ENCODE peak calls at places on chromosomes 5 and 9, in six cellular contexts. One of them, this sample, is unnamed. For H3K4me1 and H3K36me3, the result is how much of the 10 kb centered on the place peaks cover.

GRCh38 chr9:116027096-116027495 is 126.5 kb upstream of the PAPPA start:
- DNase-seq in esophagus muscularis mucosa: no peak
- DNase-seq in ovary: no peak
- DNase-seq in sigmoid colon: no peak
- DNase-seq in stomach: no peak
- DNase-seq in HepG2: no peak
- DNase-seq in this sample: no peak

GRCh38 chr5:133824661-133825254 is 143.7 kb downstream of the C5orf15 start:
- DNase-seq in sigmoid colon: no peak
- DNase-seq in esophagus muscularis mucosa: no peak
- DNase-seq in ovary: no peak
- DNase-seq in stomach: no peak
- DNase-seq in HepG2: no peak
- DNase-seq in this sample: no peak

GRCh38 chr5:140641716-140642115 is 2.5 kb downstream of the TMCO6 start:
- DNase-seq in HepG2: no peak
- DNase-seq in stomach: no peak
- DNase-seq in sigmoid colon: no peak
- DNase-seq in esophagus muscularis mucosa: no peak
- DNase-seq in ovary: no peak
- DNase-seq in this sample: no peak

GRCh38 chr5:95846554-95847260 is 24.2 kb upstream of the GLRX start:
- DNase-seq in esophagus muscularis mucosa: no peak
- DNase-seq in ovary: peak
- DNase-seq in sigmoid colon: peak
- DNase-seq in HepG2: peak
- DNase-seq in stomach: peak
- DNase-seq in this sample: peak

GRCh38 chr5:124889522-124889828 is 143.0 kb upstream of the ZNF608 start:
- DNase-seq in stomach: no peak
- DNase-seq in ovary: no peak
- DNase-seq in sigmoid colon: no peak
- DNase-seq in HepG2: no peak
- DNase-seq in esophagus muscularis mucosa: no peak
- DNase-seq in this sample: no peak

GRCh38 chr5:135211791-135212190 is 177.8 kb upstream of the PITX1 start:
- DNase-seq in sigmoid colon: no peak
- DNase-seq in HepG2: no peak
- DNase-seq in ovary: no peak
- DNase-seq in esophagus muscularis mucosa: no peak
- DNase-seq in stomach: peak
- DNase-seq in this sample: no peak

GRCh38 chr5:126189862-126190261 is 233.3 kb upstream of the GRAMD2B start:
- DNase-seq in sigmoid colon: no peak
- DNase-seq in ovary: no peak
- DNase-seq in stomach: no peak
- DNase-seq in HepG2: no peak
- DNase-seq in esophagus muscularis mucosa: no peak
- DNase-seq in this sample: no peak

GRCh38 chr5:177241768-177242167 is 61.8 kb downstream of the RAB24 start:
- DNase-seq in HepG2: no peak
- DNase-seq in stomach: no peak
- DNase-seq in ovary: no peak
- DNase-seq in sigmoid colon: no peak
- DNase-seq in esophagus muscularis mucosa: no peak
- DNase-seq in this sample: no peak

GRCh38 chr9:92373167-92373566 is 31.2 kb downstream of the OGN start:
- DNase-seq in ovary: no peak
- DNase-seq in sigmoid colon: no peak
- DNase-seq in stomach: no peak
- DNase-seq in esophagus muscularis mucosa: no peak
- DNase-seq in HepG2: no peak
- DNase-seq in this sample: no peak

GRCh38 chr9:123686131-123686848 is 243.6 kb downstream of the DENND1A start:
- DNase-seq in HepG2: no peak
- DNase-seq in sigmoid colon: no peak
- DNase-seq in ovary: no peak
- DNase-seq in stomach: no peak
- DNase-seq in esophagus muscularis mucosa: no peak
- DNase-seq in this sample: peak

DNA sequence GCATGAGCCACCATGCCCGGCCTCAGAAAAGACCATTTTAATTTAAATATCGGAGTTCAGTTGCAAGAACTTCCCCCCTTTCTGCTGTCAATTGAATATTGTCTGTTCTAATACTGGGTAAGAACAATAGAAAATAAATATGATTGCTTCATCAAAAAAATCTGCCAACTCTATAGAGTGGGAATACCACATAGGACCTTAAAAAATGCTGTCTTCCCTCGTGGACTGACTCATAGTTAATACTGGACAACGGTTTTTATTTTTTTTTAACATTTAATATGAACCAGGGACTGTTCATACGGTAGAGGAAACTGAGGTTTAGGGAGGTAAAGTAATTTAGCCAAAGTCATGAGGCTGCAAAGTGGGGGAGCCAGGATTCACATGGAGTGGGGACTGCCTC is 9.7 kb downstream of the ZNF462 start:
- DNase-seq in esophagus muscularis mucosa: no peak
- DNase-seq in sigmoid colon: no peak
- DNase-seq in HepG2: no peak
- DNase-seq in stomach: no peak
- DNase-seq in ovary: no peak
- DNase-seq in this sample: no peak
- H3K4me1 ChIP-seq in esophagus muscularis mucosa: half or more
- H3K4me1 ChIP-seq in sigmoid colon: half or more
- H3K4me1 ChIP-seq in HepG2: under half
- H3K4me1 ChIP-seq in stomach: under half
- H3K4me1 ChIP-seq in ovary: under half
- H3K4me1 ChIP-seq in this sample: under half

GRCh38 chr9:70076678-70077077 is 33.0 kb downstream of the MAMDC2 start:
- DNase-seq in esophagus muscularis mucosa: no peak
- DNase-seq in HepG2: no peak
- DNase-seq in stomach: no peak
- DNase-seq in sigmoid colon: peak
- DNase-seq in ovary: no peak
- DNase-seq in this sample: no peak
- H3K36me3 ChIP-seq in esophagus muscularis mucosa: under half
- H3K36me3 ChIP-seq in HepG2: under half
- H3K36me3 ChIP-seq in stomach: under half
- H3K36me3 ChIP-seq in sigmoid colon: under half
- H3K36me3 ChIP-seq in ovary: under half
- H3K36me3 ChIP-seq in this sample: under half

DNA sequence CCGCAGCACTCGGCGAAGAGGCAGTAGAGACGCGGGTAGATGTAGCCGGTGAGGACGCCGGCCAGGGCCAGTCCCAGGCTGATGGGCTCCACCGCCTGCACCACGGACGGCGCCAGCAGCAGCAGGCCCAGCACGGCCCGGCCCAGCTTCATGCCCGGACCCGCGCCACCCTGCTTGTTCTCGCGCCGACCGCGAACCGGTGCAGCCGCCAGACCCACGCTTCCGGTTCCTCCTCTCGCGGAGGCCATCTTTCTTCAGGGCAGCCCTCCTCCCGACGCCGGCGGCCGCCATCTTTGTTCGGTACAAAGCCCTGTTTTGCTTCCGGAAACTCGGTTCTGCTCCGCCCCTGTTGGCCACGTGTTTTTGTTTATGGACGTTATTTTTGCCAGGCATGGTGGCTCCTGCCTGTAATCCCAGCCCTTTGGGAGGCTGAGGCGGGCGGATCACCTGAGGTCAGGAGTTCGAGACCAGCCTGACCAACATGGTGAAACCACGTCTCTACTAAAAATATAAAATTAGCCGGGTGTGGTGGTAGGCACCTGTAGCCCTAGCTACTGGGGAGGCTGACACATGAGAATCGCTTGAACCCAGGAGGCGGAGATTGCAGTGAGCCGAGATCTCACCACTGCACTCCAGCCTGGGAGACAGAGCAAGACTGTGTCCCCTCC is at the start of gene TOR1A:
- DNase-seq in sigmoid colon: peak
- DNase-seq in esophagus muscularis mucosa: peak
- DNase-seq in stomach: peak
- DNase-seq in HepG2: peak
- DNase-seq in ovary: peak
- DNase-seq in this sample: peak
- TF ChIP-seq EP300 in sigmoid colon: no peak
- TF ChIP-seq EP300 in esophagus muscularis mucosa: no peak
- TF ChIP-seq EP300 in stomach: no peak
- TF ChIP-seq EP300 in HepG2: no peak
- TF ChIP-seq EP300 in ovary: no peak
- TF ChIP-seq EP300 in this sample: no peak

DNA sequence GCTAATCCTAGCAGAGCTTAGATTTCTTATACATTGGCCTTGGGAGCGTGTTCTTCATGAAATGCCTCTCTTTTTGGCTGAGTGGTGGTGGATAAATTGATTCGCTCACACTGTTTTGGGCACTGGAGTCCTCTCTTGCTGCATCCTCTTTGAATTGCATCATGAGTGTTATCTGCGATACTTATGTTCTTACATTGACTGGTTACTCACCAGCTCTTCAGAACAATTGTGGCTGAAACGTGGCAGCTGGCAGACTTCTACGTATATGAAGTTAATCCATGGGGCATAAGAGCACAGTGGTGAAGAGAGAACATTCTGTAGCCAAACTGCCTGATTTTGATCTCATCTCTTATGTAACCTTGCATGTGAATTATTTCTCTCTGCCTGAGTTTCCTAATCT is 295.0 kb downstream of the ARHGAP26 start:
- DNase-seq in esophagus muscularis mucosa: no peak
- DNase-seq in HepG2: no peak
- DNase-seq in ovary: no peak
- DNase-seq in stomach: no peak
- DNase-seq in sigmoid colon: no peak
- DNase-seq in this sample: no peak
- H3K4me1 ChIP-seq in esophagus muscularis mucosa: half or more
- H3K4me1 ChIP-seq in HepG2: under half
- H3K4me1 ChIP-seq in ovary: under half
- H3K4me1 ChIP-seq in stomach: under half
- H3K4me1 ChIP-seq in sigmoid colon: half or more
- H3K4me1 ChIP-seq in this sample: under half

DNA sequence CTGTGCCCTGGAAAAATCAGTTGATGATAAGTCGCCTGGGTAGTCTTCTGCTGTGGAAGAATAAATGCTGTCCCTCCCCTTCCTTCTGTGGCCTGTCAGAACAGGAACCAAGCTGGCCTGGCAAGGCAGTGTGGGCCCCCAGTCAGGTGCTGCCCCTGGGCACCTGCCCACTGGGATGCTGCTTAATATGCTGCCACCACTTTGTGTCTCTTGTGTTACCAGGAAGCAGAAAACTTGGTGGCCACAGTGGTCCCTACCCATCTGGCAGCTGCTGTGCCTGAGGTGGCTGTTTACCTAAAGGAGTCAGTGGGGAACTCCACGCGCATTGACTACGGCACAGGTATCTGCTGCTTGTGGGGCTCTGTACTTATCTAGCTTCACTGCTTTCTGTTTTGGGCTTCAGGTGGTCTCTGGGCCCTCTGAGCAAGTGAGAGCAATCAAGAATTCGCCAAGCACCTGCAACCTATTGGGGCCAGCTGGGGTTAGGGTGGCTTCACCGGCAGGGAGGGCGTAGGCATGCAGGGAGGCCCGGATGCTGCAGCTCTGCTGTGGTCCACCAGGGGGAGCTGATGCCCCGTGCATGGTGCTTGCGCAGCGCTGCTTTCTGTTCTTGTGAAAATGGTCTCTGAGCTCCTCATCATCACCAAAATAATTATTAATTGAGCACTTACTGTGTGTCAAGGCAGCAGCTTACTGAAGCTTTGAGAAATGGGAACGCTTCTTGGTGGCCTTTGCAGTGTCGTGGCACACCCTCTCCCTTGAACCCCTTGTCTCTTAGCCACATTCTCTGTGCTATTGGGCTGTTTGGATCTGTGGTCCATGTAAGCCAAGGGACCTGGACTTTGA is 20.3 kb downstream of the PTPA start:
- DNase-seq in esophagus muscularis mucosa: no peak
- DNase-seq in sigmoid colon: peak
- DNase-seq in HepG2: peak
- DNase-seq in ovary: peak
- DNase-seq in stomach: peak
- DNase-seq in this sample: peak
- H3K36me3 ChIP-seq in esophagus muscularis mucosa: half or more
- H3K36me3 ChIP-seq in sigmoid colon: under half
- H3K36me3 ChIP-seq in HepG2: under half
- H3K36me3 ChIP-seq in ovary: under half
- H3K36me3 ChIP-seq in stomach: half or more
- H3K36me3 ChIP-seq in this sample: under half

GRCh38 chr9:120920495-120921178 is 6.0 kb downstream of the TRAF1 start:
- DNase-seq in stomach: no peak
- DNase-seq in esophagus muscularis mucosa: no peak
- DNase-seq in ovary: no peak
- DNase-seq in sigmoid colon: no peak
- DNase-seq in HepG2: no peak
- DNase-seq in this sample: no peak
- TF ChIP-seq EP300 in stomach: no peak
- TF ChIP-seq EP300 in esophagus muscularis mucosa: no peak
- TF ChIP-seq EP300 in ovary: no peak
- TF ChIP-seq EP300 in sigmoid colon: no peak
- TF ChIP-seq EP300 in HepG2: no peak
- TF ChIP-seq EP300 in this sample: no peak

GRCh38 chr9:20048437-20048836 is 259.6 kb upstream of the SLC24A2 start:
- DNase-seq in esophagus muscularis mucosa: no peak
- DNase-seq in ovary: no peak
- DNase-seq in sigmoid colon: no peak
- DNase-seq in stomach: no peak
- DNase-seq in HepG2: no peak
- DNase-seq in this sample: no peak
- H3K4me1 ChIP-seq in esophagus muscularis mucosa: under half
- H3K4me1 ChIP-seq in ovary: under half
- H3K4me1 ChIP-seq in sigmoid colon: under half
- H3K4me1 ChIP-seq in stomach: under half
- H3K4me1 ChIP-seq in HepG2: under half
- H3K4me1 ChIP-seq in this sample: under half

GRCh38 chr5:113003763-113004162 is 27.2 kb downstream of the DCP2 start:
- DNase-seq in stomach: no peak
- DNase-seq in HepG2: no peak
- DNase-seq in esophagus muscularis mucosa: no peak
- DNase-seq in sigmoid colon: no peak
- DNase-seq in ovary: no peak
- DNase-seq in this sample: no peak

GRCh38 chr5:113005454-113005853 is 28.9 kb downstream of the DCP2 start:
- DNase-seq in HepG2: no peak
- DNase-seq in stomach: no peak
- DNase-seq in esophagus muscularis mucosa: no peak
- DNase-seq in sigmoid colon: no peak
- DNase-seq in ovary: no peak
- DNase-seq in this sample: no peak

GRCh38 chr5:112998296-112998695 is 21.7 kb downstream of the DCP2 start:
- DNase-seq in sigmoid colon: no peak
- DNase-seq in stomach: no peak
- DNase-seq in ovary: no peak
- DNase-seq in esophagus muscularis mucosa: no peak
- DNase-seq in HepG2: no peak
- DNase-seq in this sample: no peak

GRCh38 chr5:113000466-113000865 is 23.9 kb downstream of the DCP2 start:
- DNase-seq in stomach: no peak
- DNase-seq in ovary: no peak
- DNase-seq in esophagus muscularis mucosa: no peak
- DNase-seq in HepG2: no peak
- DNase-seq in sigmoid colon: no peak
- DNase-seq in this sample: no peak

DNA sequence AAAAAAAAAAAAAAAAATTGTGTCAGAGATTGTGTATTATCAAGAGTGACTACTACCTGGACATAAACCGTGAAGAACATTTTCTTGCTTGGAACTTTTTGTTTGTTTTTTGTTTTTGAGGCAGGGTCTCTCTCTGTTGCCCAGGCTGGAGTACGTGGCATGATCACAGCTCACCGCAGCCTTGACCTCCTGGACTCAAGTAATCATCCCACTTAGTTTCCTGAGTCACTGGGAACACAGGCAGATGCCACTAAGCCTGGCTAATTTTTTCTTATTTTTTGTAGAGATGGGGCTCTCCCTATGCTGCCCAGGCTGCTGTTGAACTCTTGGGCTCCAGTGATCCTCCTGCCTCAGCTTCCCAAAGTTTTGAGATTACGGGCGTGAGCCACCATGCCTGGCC is 25.8 kb downstream of the DCP2 start:
- DNase-seq in sigmoid colon: no peak
- DNase-seq in HepG2: peak
- DNase-seq in ovary: no peak
- DNase-seq in esophagus muscularis mucosa: no peak
- DNase-seq in stomach: no peak
- DNase-seq in this sample: no peak
- H3K36me3 ChIP-seq in sigmoid colon: under half
- H3K36me3 ChIP-seq in HepG2: under half
- H3K36me3 ChIP-seq in ovary: under half
- H3K36me3 ChIP-seq in esophagus muscularis mucosa: under half
- H3K36me3 ChIP-seq in stomach: half or more
- H3K36me3 ChIP-seq in this sample: under half